ENCODE peak calls at places on chromosomes 1 and 21, in seven cellular contexts. Z, X, F, W, K, D and A are unnamed samples.
A peak's percentile ranks its signal among the peaks of the same experiment; 100 is the strongest.

GRCh38 chr1:54413295-54413694 is 7.1 kb upstream of the SSBP3 start:
- DNase-seq in F (no peak), D (no peak), Z (peak; percentile 62), W (no peak), X (no peak), K (peak; percentile 79), A (no peak)

GRCh38 chr1:165376041-165376810 is 19.7 kb upstream of the LMX1A start:
- DNase-seq in F (peak; percentile 91), D (peak; percentile 87), K (peak; percentile 74), Z (peak; percentile 20), W (no peak), X (peak; percentile 87), A (peak; percentile 67)

GRCh38 chr1:94783342-94784264 is 36.6 kb upstream of the SLC44A3 start:
- DNase-seq in F (no peak), K (peak; percentile 93), D (no peak), W (no peak), Z (peak; percentile 94), X (no peak), A (no peak)

GRCh38 chr1:16155537-16156410 is at the start of gene EPHA2:
- DNase-seq in Z (peak; percentile 86), K (peak; percentile 95), D (peak; percentile 96), W (peak; percentile 52), F (peak; percentile 98), X (peak; percentile 95), A (peak; percentile 94)

GRCh38 chr1:46219551-46220520 is 16.7 kb downstream of the LURAP1 start:
- DNase-seq in W (no peak), K (no peak), X (no peak), Z (no peak), D (no peak), F (no peak), A (no peak)

GRCh38 chr1:149843302-149844041 is 55.9 kb upstream of the BOLA1 start:
- DNase-seq in K (peak; percentile 42), D (no peak), Z (no peak), W (no peak), F (peak; percentile 28), X (no peak), A (no peak)

GRCh38 chr1:8627728-8628127 is 189.7 kb downstream of the RERE start:
- DNase-seq in X (no peak), D (no peak), Z (no peak), W (no peak), F (no peak), K (no peak), A (no peak)

GRCh38 chr21:25733859-25734653 is 648 bp downstream of the ATP5PF start:
- DNase-seq in K (peak; percentile 61), W (no peak), D (no peak), Z (peak; percentile 35), X (no peak), F (peak; percentile 10), A (no peak)

GRCh38 chr1:2108213-2108876 is 58.1 kb downstream of the PRKCZ start:
- DNase-seq in W (no peak), F (peak; percentile 87), X (peak; percentile 89), K (peak; percentile 36), D (peak; percentile 82), Z (peak; percentile 49), A (peak; percentile 33)

GRCh38 chr1:212030936-212031528 is 4.3 kb downstream of the INTS7 start:
- DNase-seq in D (no peak), Z (peak; percentile 91), K (peak; percentile 77), W (no peak), X (no peak), F (peak; percentile 66), A (no peak)

GRCh38 chr1:73839922-73840321 is 358.1 kb downstream of the LRRIQ3 start:
- DNase-seq in X (no peak), W (no peak), Z (no peak), K (no peak), D (no peak), F (peak; percentile 13), A (no peak)

GRCh38 chr1:99456536-99456935 is 189.4 kb upstream of the PALMD start:
- DNase-seq in K (no peak), F (no peak), W (no peak), X (no peak), Z (peak; percentile 6), D (no peak), A (no peak)

GRCh38 chr1:172818841-172819527 is 160.1 kb downstream of the FASLG start:
- DNase-seq in W (peak; percentile 27), K (no peak), F (no peak), Z (no peak), X (no peak), D (no peak), A (no peak)

GRCh38 chr21:43959231-43960041 is 52.7 kb upstream of the TRAPPC10 start:
- DNase-seq in K (no peak), Z (no peak), F (no peak), X (no peak), D (no peak), W (no peak), A (no peak)

GRCh38 chr1:115877511-115877910 is 36.6 kb upstream of the NHLH2 start:
- DNase-seq in K (no peak), W (peak; percentile 72), X (peak; percentile 55), F (peak; percentile 78), Z (no peak), D (no peak), A (no peak)

GRCh38 chr1:14298806-14299205 is 299.7 kb upstream of the KAZN start:
- DNase-seq in Z (no peak), X (no peak), F (no peak), W (no peak), D (no peak), K (no peak), A (no peak)

GRCh38 chr1:14301704-14302024 is 296.8 kb upstream of the KAZN start:
- DNase-seq in D (no peak), W (no peak), K (no peak), Z (no peak), X (no peak), F (no peak), A (no peak)

GRCh38 chr1:14303011-14303410 is 295.5 kb upstream of the KAZN start:
- DNase-seq in D (no peak), Z (no peak), K (no peak), X (no peak), W (no peak), F (no peak), A (no peak)

GRCh38 chr1:14302025-14302424 is 296.5 kb upstream of the KAZN start:
- DNase-seq in K (no peak), D (no peak), Z (no peak), X (no peak), W (no peak), F (no peak), A (no peak)

DNA sequence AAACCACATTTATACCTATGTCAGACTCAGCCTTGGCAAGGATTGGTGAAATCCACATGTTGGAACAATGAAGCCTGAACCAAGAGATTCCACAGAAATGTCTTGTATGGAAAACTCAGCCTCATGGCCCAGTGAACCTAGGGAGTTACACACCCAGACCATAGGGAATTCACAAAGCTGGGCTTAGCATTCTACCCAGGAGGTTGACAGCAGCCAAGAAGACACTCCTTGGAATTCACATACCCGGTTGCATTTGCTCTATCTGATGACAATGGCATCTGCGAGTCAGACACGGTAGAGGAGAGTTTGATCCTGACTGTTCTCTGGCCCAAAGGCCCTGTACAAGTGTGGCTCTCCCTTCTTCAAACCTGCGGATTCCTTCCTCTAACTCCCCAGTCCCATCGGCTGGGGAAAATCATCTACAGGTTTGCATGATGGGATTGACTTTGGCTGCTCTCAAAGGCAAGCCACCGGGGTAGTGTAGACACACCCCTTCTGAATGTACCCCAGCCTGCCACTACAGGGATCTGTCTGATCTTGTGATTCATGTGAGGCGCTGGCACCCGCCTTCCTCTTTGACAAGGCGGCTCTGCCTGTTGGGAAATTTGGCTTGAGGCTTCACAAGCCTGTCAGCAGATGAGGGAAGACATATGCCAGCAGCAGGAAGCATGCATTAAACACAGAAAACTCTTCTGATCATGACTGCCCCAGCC is 297.3 kb upstream of the KAZN start:
- DNase-seq in W (peak; percentile 59), X (no peak), K (no peak), D (no peak), F (peak; percentile 15), Z (no peak), A (no peak)
- H3K23ac ChIP-seq in W (no peak overlapping the region), X (no peak overlapping the region), K (no peak overlapping the region), D (no peak overlapping the region), F (no peak overlapping the region), Z (no peak overlapping the region), A (no peak overlapping the region)

GRCh38 chr1:18137759-18138345 is 30.3 kb downstream of the IGSF21 start:
- DNase-seq in K (no peak), W (no peak), D (no peak), X (no peak), F (no peak), Z (no peak), A (no peak)

GRCh38 chr1:18132707-18133066 is 25.1 kb downstream of the IGSF21 start:
- DNase-seq in X (no peak), Z (no peak), W (no peak), F (no peak), K (no peak), D (no peak), A (no peak)

GRCh38 chr1:18130356-18130755 is 22.8 kb downstream of the IGSF21 start:
- DNase-seq in F (no peak), W (no peak), K (no peak), X (no peak), Z (no peak), D (no peak), A (no peak)

GRCh38 chr1:18132022-18132706 is 24.6 kb downstream of the IGSF21 start:
- DNase-seq in W (no peak), Z (no peak), D (no peak), K (no peak), F (no peak), X (no peak), A (no peak)

GRCh38 chr1:18134324-18135046 is 26.9 kb downstream of the IGSF21 start:
- DNase-seq in D (no peak), X (no peak), K (no peak), Z (no peak), F (no peak), W (no peak), A (no peak)
- H4K8ac ChIP-seq in D (no peak overlapping the region), X (no peak overlapping the region), K (no peak overlapping the region), Z (no peak overlapping the region), F (no peak overlapping the region), W (no peak overlapping the region), A (no peak overlapping the region)

DNA sequence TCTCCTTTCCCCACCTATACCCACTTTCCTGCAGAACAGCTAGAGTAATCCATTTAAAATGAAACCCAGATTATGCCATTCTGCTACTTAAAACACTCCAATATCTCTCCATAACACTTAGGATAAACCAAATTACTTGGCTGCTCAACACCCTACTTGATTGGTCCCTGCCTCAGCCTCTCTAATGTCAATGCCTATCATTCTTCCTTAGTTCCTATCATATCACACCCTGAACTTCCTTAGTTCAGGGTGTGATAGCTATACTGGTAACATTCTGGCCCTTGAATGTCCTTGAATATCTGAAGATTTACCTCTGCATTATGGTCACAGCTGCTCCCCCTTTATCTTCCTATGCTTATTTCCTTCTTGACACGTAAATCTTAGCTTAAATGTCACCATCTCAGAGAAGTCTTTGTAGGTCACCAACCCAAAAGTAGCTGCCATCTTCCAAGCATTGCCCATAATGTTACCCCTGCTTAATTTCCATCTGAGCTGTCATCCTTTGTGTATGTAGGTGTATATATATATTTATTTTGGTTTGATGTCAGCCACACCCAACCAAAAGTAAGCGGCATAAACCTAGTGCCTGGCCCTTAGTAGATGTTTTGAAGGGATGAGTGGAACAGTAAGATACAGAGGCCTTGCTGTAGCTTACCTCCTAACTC is 379.8 kb downstream of the PTPRC start:
- DNase-seq in Z (no peak), X (no peak), D (no peak), F (no peak), K (no peak), W (no peak), A (no peak)
- H3K23ac ChIP-seq in Z (no peak overlapping the region), X (no peak overlapping the region), D (no peak overlapping the region), F (no peak overlapping the region), K (no peak overlapping the region), W (no peak overlapping the region), A (no peak overlapping the region)

GRCh38 chr21:37474342-37474741 is 107.8 kb downstream of the DYRK1A start:
- DNase-seq in W (no peak), F (no peak), Z (no peak), D (no peak), X (no peak), K (no peak), A (no peak)
- H4K8ac ChIP-seq in W (no peak overlapping the region), F (no peak overlapping the region), Z (no peak overlapping the region), D (no peak overlapping the region), X (no peak overlapping the region), K (no peak overlapping the region), A (no peak overlapping the region)